ENCODE peak calls at places on chromosomes 13 and 19, in six cellular contexts. A, D, L, T, H and Y are unnamed samples.

GRCh38 chr13:21100211-21100610 is 38.8 kb upstream of the LATS2 start:
- DNase-seq in H (no peak), A (no peak), T (no peak), D (no peak), L (no peak), Y (no peak)

GRCh38 chr19:41687419-41687818 is 651 bp downstream of the CEACAM7 start:
- DNase-seq in H (no peak), A (no peak), T (no peak), L (no peak), D (no peak), Y (no peak)

GRCh38 chr13:113857531-113858195 is 6.2 kb downstream of the GAS6 start:
- DNase-seq in L (no peak), D (no peak), T (peak), A (peak), H (no peak), Y (no peak)

GRCh38 chr19:36245210-36246005 is 30.5 kb downstream of the ZNF146 start:
- DNase-seq in T (no peak), H (no peak), A (no peak), D (no peak), L (no peak), Y (no peak)

GRCh38 chr19:6717441-6717971 is 2.9 kb downstream of the C3 start:
- DNase-seq in T (no peak), H (peak), L (no peak), A (no peak), D (no peak), Y (no peak)

GRCh38 chr19:2324220-2324948 is 4.0 kb downstream of the LSM7 start:
- DNase-seq in T (no peak), A (no peak), D (no peak), L (no peak), H (no peak), Y (no peak)

GRCh38 chr13:25679154-25679553 is 307.4 kb downstream of the ATP8A2 start:
- DNase-seq in L (no peak), T (no peak), H (no peak), D (no peak), A (no peak), Y (no peak)

GRCh38 chr13:37009692-37010091 is 9.1 kb downstream of the EXOSC8 start:
- DNase-seq in A (no peak), D (no peak), T (no peak), H (no peak), L (no peak), Y (no peak)

GRCh38 chr13:95296326-95296939 is 4.8 kb downstream of the ABCC4 start:
- DNase-seq in H (no peak), T (peak), L (peak), A (peak), D (no peak), Y (no peak)

GRCh38 chr13:40916207-40916998 is 102.7 kb downstream of the ELF1 start:
- DNase-seq in D (no peak), T (no peak), A (no peak), L (no peak), H (peak), Y (no peak)

GRCh38 chr13:46492946-46493345 is 60.0 kb upstream of the LRCH1 start:
- DNase-seq in L (no peak), D (no peak), H (peak), T (no peak), A (no peak), Y (no peak)

GRCh38 chr19:47499863-47500830 is 14.7 kb downstream of the NAPA start:
- DNase-seq in D (no peak), A (no peak), T (peak), H (no peak), L (no peak), Y (no peak)

GRCh38 chr13:80239571-80240255 is 101.2 kb downstream of the SPRY2 start:
- DNase-seq in L (no peak), D (no peak), T (no peak), H (no peak), A (no peak), Y (no peak)

GRCh38 chr13:111338841-111339240 is 18.4 kb downstream of the TEX29 start:
- DNase-seq in H (no peak), D (no peak), T (no peak), L (no peak), A (no peak), Y (no peak)

GRCh38 chr13:32409561-32410440 is 18.1 kb downstream of the N4BP2L1 start:
- DNase-seq in D (no peak), T (no peak), L (no peak), A (no peak), H (peak), Y (no peak)

GRCh38 chr19:35702223-35703012 is 1.9 kb upstream of the ZBTB32 start:
- DNase-seq in A (peak), H (peak), T (peak), L (peak), D (peak), Y (peak)

GRCh38 chr19:40716031-40716654 is 543 bp downstream of the COQ8B start:
- DNase-seq in D (peak), A (peak), T (no peak), H (peak), L (peak), Y (peak)